ENCODE peak calls at places on chromosome 14, in ten cellular contexts. K is AG20443; G is HuH-7.5; U is cardiac fibroblast; O is GM23248; N is frontal cortex; Y is AG08395; J is KG1; B is HS-5; C is activated naive CD4-positive, alpha-beta T cell. V is an unnamed sample.

GRCh38 chr14:105093426-105094192 is 28.4 kb upstream of the GPR132 start:
- DNase-seq in K (peak), G (peak), U (peak), O (peak), N (peak), Y (peak), J (no peak), B (no peak), C (peak), V (peak)

GRCh38 chr14:90533591-90534021 is 136.8 kb downstream of the CALM1 start:
- DNase-seq in K (no peak), G (no peak), U (no peak), O (no peak), N (no peak), Y (no peak), J (no peak), B (no peak), C (no peak), V (no peak)

GRCh38 chr14:104139460-104140212 is 1.2 kb downstream of the KIF26A start:
- DNase-seq in K (no peak), G (no peak), U (no peak), O (no peak), N (no peak), Y (no peak), J (no peak), B (no peak), C (no peak), V (no peak)

GRCh38 chr14:36935976-36936678 is 236.3 kb downstream of the SLC25A21 start:
- DNase-seq in K (peak), G (no peak), U (no peak), O (peak), N (no peak), Y (peak), J (no peak), B (no peak), C (no peak), V (no peak)

GRCh38 chr14:101480022-101480746 is 81.1 kb upstream of the DIO3 start:
- DNase-seq in K (no peak), G (no peak), U (no peak), O (no peak), N (no peak), Y (no peak), J (no peak), B (no peak), C (no peak), V (no peak)

GRCh38 chr14:41586237-41586636 is 20.4 kb upstream of the LRFN5 start:
- DNase-seq in K (no peak), G (no peak), U (no peak), O (no peak), N (no peak), Y (no peak), J (no peak), B (no peak), C (no peak), V (no peak)

GRCh38 chr14:61406198-61406597 is 84.8 kb downstream of the PRKCH start:
- DNase-seq in K (no peak), G (no peak), U (peak), O (no peak), N (no peak), Y (no peak), J (no peak), B (no peak), C (no peak), V (peak)

GRCh38 chr14:32047791-32048190 is 29.3 kb upstream of the ARHGAP5 start:
- DNase-seq in K (no peak), G (no peak), U (no peak), O (peak), N (no peak), Y (no peak), J (no peak), B (no peak), C (no peak), V (no peak)

GRCh38 chr14:100275214-100275613 is 31.0 kb downstream of the SLC25A29 start:
- DNase-seq in K (no peak), G (no peak), U (no peak), O (no peak), N (no peak), Y (no peak), J (no peak), B (no peak), C (no peak), V (no peak)

GRCh38 chr14:103121846-103122577 is 1.2 kb upstream of the TNFAIP2 start:
- DNase-seq in K (peak), G (peak), U (peak), O (peak), N (no peak), Y (peak), J (peak), B (no peak), C (no peak), V (peak)

GRCh38 chr14:73059326-73059725 is 992 bp downstream of the RBM25 start:
- DNase-seq in K (peak), G (no peak), U (peak), O (peak), N (peak), Y (peak), J (no peak), B (peak), C (no peak), V (no peak)

GRCh38 chr14:96135285-96135684 is 69.4 kb upstream of the BDKRB2 start:
- DNase-seq in K (no peak), G (no peak), U (no peak), O (no peak), N (no peak), Y (no peak), J (no peak), B (no peak), C (no peak), V (no peak)

GRCh38 chr14:77989441-77989891 is 180.7 kb upstream of the NRXN3 start:
- DNase-seq in K (no peak), G (no peak), U (no peak), O (no peak), N (no peak), Y (no peak), J (no peak), B (no peak), C (no peak), V (no peak)

GRCh38 chr14:54120260-54120659 is 163.6 kb upstream of the BMP4 start:
- DNase-seq in K (no peak), G (no peak), U (no peak), O (no peak), N (no peak), Y (no peak), J (no peak), B (no peak), C (no peak), V (no peak)